ENCODE peak calls at places on chromosome 9, in five cellular contexts. C is NCI-H460, Z is Right ventricle myocardium superior, K is small intestine, N is activated T-cell treated with anti-CD3 and anti-CD28 coated beads for 48 hours. I is an unnamed sample.

GRCh38 chr9:87882627-87883026 is at the start of gene SPATA31E1:
- DNase-seq in K (no peak), C (no peak), N (no peak), Z (no peak), I (no peak)

GRCh38 chr9:134717793-134718645 is 76.4 kb downstream of the COL5A1 start:
- DNase-seq in K (no peak), Z (no peak), N (no peak), C (no peak), I (no peak)

GRCh38 chr9:111161015-111161415 is 122.7 kb upstream of the LPAR1 start:
- DNase-seq in Z (no peak), K (no peak), C (no peak), N (no peak), I (no peak)

GRCh38 chr9:116543731-116544400 is 143.2 kb upstream of the TRIM32 start:
- DNase-seq in C (no peak), N (no peak), Z (peak), K (no peak), I (no peak)

GRCh38 chr9:76592105-76593010 is 133.4 kb downstream of the GCNT1 start:
- DNase-seq in N (no peak), Z (no peak), K (no peak), C (no peak), I (no peak)

GRCh38 chr9:97501177-97501971 is at the start of gene TMOD1:
- DNase-seq in C (peak), K (peak), Z (peak), N (peak), I (no peak)

GRCh38 chr9:135857371-135857786 is 50.0 kb downstream of the CAMSAP1 start:
- DNase-seq in Z (no peak), K (no peak), C (no peak), N (no peak), I (no peak)

GRCh38 chr9:242461-243080 is 27.9 kb downstream of the DOCK8 start:
- DNase-seq in C (no peak), K (no peak), Z (no peak), N (no peak), I (no peak)

GRCh38 chr9:132885691-132886357 is 7.1 kb downstream of the SPACA9 start:
- DNase-seq in K (no peak), C (no peak), Z (no peak), N (no peak), I (no peak)

GRCh38 chr9:90249094-90249493 is 393.5 kb downstream of the DIRAS2 start:
- DNase-seq in C (peak), K (no peak), N (no peak), Z (no peak), I (no peak)

GRCh38 chr9:96532173-96532572 is 82.2 kb downstream of the HABP4 start:
- DNase-seq in N (no peak), C (no peak), K (no peak), Z (no peak), I (no peak)

GRCh38 chr9:97742545-97742944 is 45.4 kb upstream of the XPA start:
- DNase-seq in N (no peak), Z (no peak), C (no peak), K (peak), I (no peak)

GRCh38 chr9:137613738-137614523 is 4.9 kb upstream of the EHMT1 start:
- DNase-seq in C (no peak), Z (peak), K (no peak), N (no peak), I (no peak)

GRCh38 chr9:81874926-81875325 is 53.3 kb upstream of the SPATA31D4 start:
- DNase-seq in K (no peak), Z (no peak), C (no peak), N (no peak), I (no peak)

GRCh38 chr9:115194216-115194615 is 76.3 kb upstream of the TNC start:
- DNase-seq in C (no peak), N (no peak), Z (no peak), K (no peak), I (no peak)

GRCh38 chr9:38318755-38319495 is 73.6 kb upstream of the ALDH1B1 start:
- DNase-seq in Z (no peak), C (no peak), N (no peak), K (peak), I (no peak)

GRCh38 chr9:7363777-7364477 is 435.7 kb downstream of the DMAC1 start:
- DNase-seq in N (no peak), K (no peak), Z (no peak), C (no peak), I (no peak)

GRCh38 chr9:131046581-131047202 is 37.7 kb downstream of the LAMC3 start:
- DNase-seq in N (peak), K (peak), Z (peak), C (peak), I (no peak)

GRCh38 chr9:105331160-105331559 is 86.7 kb downstream of the SLC44A1 start:
- DNase-seq in C (no peak), Z (no peak), K (no peak), N (no peak), I (no peak)

GRCh38 chr9:4973246-4973645 is 11.8 kb upstream of the JAK2 start:
- DNase-seq in N (no peak), K (no peak), Z (no peak), C (no peak), I (no peak)

GRCh38 chr9:123002754-123003153 is 30.7 kb upstream of the GPR21 start:
- DNase-seq in K (no peak), C (no peak), Z (no peak), N (no peak), I (no peak)

GRCh38 chr9:77457916-77458592 is 190.1 kb downstream of the GNA14 start:
- DNase-seq in C (peak), N (peak), K (peak), Z (peak), I (no peak)

GRCh38 chr9:96495341-96495740 is 45.4 kb downstream of the HABP4 start:
- DNase-seq in N (no peak), C (no peak), K (no peak), Z (no peak), I (no peak)

GRCh38 chr9:136351237-136351800 is 12.2 kb downstream of the DNLZ start:
- DNase-seq in Z (no peak), K (no peak), N (no peak), C (no peak), I (no peak)

GRCh38 chr9:86751956-86752355 is 195.3 kb downstream of the GAS1 start:
- DNase-seq in C (no peak), N (no peak), K (peak), Z (no peak), I (no peak)

GRCh38 chr9:27602954-27603353 is 29.7 kb upstream of the C9orf72 start:
- DNase-seq in C (no peak), Z (no peak), N (no peak), K (no peak), I (no peak)

GRCh38 chr9:18936094-18936871 is 96.7 kb downstream of the SAXO1 start:
- DNase-seq in K (no peak), C (no peak), N (no peak), Z (no peak), I (no peak)

GRCh38 chr9:127084071-127085039 is 38.1 kb downstream of the ANGPTL2 start:
- DNase-seq in K (no peak), C (no peak), Z (no peak), N (no peak), I (no peak)

GRCh38 chr9:133200631-133201030 is 8.4 kb downstream of the OBP2B start:
- DNase-seq in C (no peak), Z (no peak), K (no peak), N (no peak), I (no peak)

GRCh38 chr9:93676310-93677054 is 100.1 kb downstream of the PHF2 start:
- DNase-seq in N (no peak), K (no peak), Z (peak), C (no peak), I (no peak)

GRCh38 chr9:108535526-108535925 is 320.3 kb downstream of the ACTL7B start:
- DNase-seq in N (no peak), K (peak), Z (no peak), C (peak), I (no peak)

GRCh38 chr9:90090997-90091396 is 486.2 kb downstream of the GADD45G start:
- DNase-seq in N (no peak), K (no peak), Z (no peak), C (no peak), I (no peak)

GRCh38 chr9:124769451-124770358 is 1.4 kb downstream of the NR6A1 start:
- DNase-seq in C (no peak), K (peak), N (no peak), Z (peak), I (no peak)

GRCh38 chr9:79357620-79358019 is 214.1 kb upstream of the TLE4 start:
- DNase-seq in N (no peak), K (no peak), C (no peak), Z (peak), I (no peak)

GRCh38 chr9:34592895-34593601 is 3.5 kb upstream of the CNTFR start:
- DNase-seq in N (no peak), K (no peak), Z (peak), C (no peak), I (no peak)

GRCh38 chr9:137286980-137287383 is 9.5 kb downstream of the TOR4A start:
- DNase-seq in K (peak), C (peak), N (no peak), Z (no peak), I (no peak)